ENCODE peak calls at places on chromosomes 5 and 9, in seven cellular contexts. V is tibial nerve; C is left ventricle myocardium inferior; R is pancreas; S is neural progenitor cell; J is tibial artery; I is CD8-positive, alpha-beta T cell. W is an unnamed sample. For H3K4me1, the result is how much of the 10 kb centered on the place peaks cover.

GRCh38 chr9:94874316-94874715 is 147.8 kb downstream of the AOPEP start:
- DNase-seq in V (no peak), C (no peak), R (no peak), S (no peak), J (no peak), I (no peak), W (no peak)

GRCh38 chr5:154215531-154215930 is 25.0 kb downstream of the GALNT10 start:
- DNase-seq in V (no peak), C (no peak), R (no peak), S (no peak), J (no peak), I (no peak), W (no peak)

GRCh38 chr5:148229840-148230239 is 8.5 kb upstream of the MARCOL start:
- DNase-seq in V (no peak), C (no peak), R (no peak), S (no peak), J (no peak), I (no peak), W (no peak)

GRCh38 chr9:136519263-136520052 is 26.4 kb downstream of the NOTCH1 start:
- DNase-seq in V (no peak), C (no peak), R (no peak), S (no peak), J (no peak), I (no peak), W (no peak)

GRCh38 chr5:133030343-133031005 is 4.1 kb upstream of the ZCCHC10 start:
- DNase-seq in V (no peak), C (no peak), R (no peak), S (no peak), J (no peak), I (no peak), W (no peak)

GRCh38 chr9:137037483-137037882 is 5.6 kb upstream of the FUT7 start:
- DNase-seq in V (no peak), C (no peak), R (no peak), S (no peak), J (no peak), I (no peak), W (no peak)

GRCh38 chr5:151685749-151686672 is 704 bp downstream of the SPARC start:
- DNase-seq in V (no peak), C (no peak), R (no peak), S (peak), J (no peak), I (no peak), W (no peak)

GRCh38 chr9:116674210-116674980 is 12.7 kb upstream of the TRIM32 start:
- DNase-seq in V (no peak), C (no peak), R (no peak), S (no peak), J (no peak), I (no peak), W (no peak)

GRCh38 chr9:79687131-79687447 is 115.3 kb downstream of the TLE4 start:
- DNase-seq in V (no peak), C (no peak), R (no peak), S (no peak), J (no peak), I (no peak), W (no peak)

GRCh38 chr5:178388381-178389030 is 155.9 kb upstream of the PHYKPL start:
- DNase-seq in V (no peak), C (peak), R (no peak), S (no peak), J (no peak), I (no peak), W (no peak)

GRCh38 chr5:157648275-157648990 is 3.8 kb downstream of the SOX30 start:
- DNase-seq in V (no peak), C (no peak), R (no peak), S (no peak), J (no peak), I (no peak), W (no peak)

GRCh38 chr5:35789732-35790461 is 66.8 kb upstream of the IL7R start:
- DNase-seq in V (no peak), C (no peak), R (no peak), S (no peak), J (no peak), I (no peak), W (no peak)

GRCh38 chr9:123002754-123003153 is 30.7 kb upstream of the GPR21 start:
- DNase-seq in V (no peak), C (no peak), R (no peak), S (peak), J (no peak), I (no peak), W (no peak)

GRCh38 chr9:92097997-92098482 is 17.2 kb downstream of the SPTLC1 start:
- DNase-seq in V (peak), C (peak), R (peak), S (no peak), J (no peak), I (peak), W (peak)

GRCh38 chr9:33687779-33688178 is 107.6 kb upstream of the PRSS3 start:
- DNase-seq in V (no peak), C (no peak), R (no peak), S (no peak), J (no peak), I (no peak), W (peak)

GRCh38 chr5:61132559-61132958 is 29.7 kb downstream of the SMIM15 start:
- DNase-seq in V (no peak), C (no peak), R (no peak), S (peak), J (no peak), I (no peak), W (no peak)

GRCh38 chr9:21694424-21694823 is 108.0 kb upstream of the MTAP start:
- DNase-seq in V (no peak), C (no peak), R (no peak), S (no peak), J (no peak), I (no peak), W (no peak)

GRCh38 chr9:130537346-130538050 is 41.9 kb upstream of the FUBP3 start:
- DNase-seq in V (no peak), C (no peak), R (no peak), S (no peak), J (no peak), I (no peak), W (no peak)

GRCh38 chr9:135330685-135331590 is 148.6 kb upstream of the PPP1R26 start:
- DNase-seq in V (no peak), C (no peak), R (no peak), S (no peak), J (no peak), I (peak), W (no peak)

GRCh38 chr5:133848306-133848924 is 120.0 kb downstream of the C5orf15 start:
- DNase-seq in V (no peak), C (no peak), R (no peak), S (no peak), J (no peak), I (no peak), W (peak)

GRCh38 chr9:14068690-14069089 is 245.3 kb downstream of the NFIB start:
- DNase-seq in V (no peak), C (no peak), R (no peak), S (no peak), J (no peak), I (no peak), W (no peak)

GRCh38 chr5:144352732-144353317 is 182.2 kb downstream of the KCTD16 start:
- DNase-seq in V (no peak), C (no peak), R (no peak), S (no peak), J (no peak), I (no peak), W (no peak)

DNA sequence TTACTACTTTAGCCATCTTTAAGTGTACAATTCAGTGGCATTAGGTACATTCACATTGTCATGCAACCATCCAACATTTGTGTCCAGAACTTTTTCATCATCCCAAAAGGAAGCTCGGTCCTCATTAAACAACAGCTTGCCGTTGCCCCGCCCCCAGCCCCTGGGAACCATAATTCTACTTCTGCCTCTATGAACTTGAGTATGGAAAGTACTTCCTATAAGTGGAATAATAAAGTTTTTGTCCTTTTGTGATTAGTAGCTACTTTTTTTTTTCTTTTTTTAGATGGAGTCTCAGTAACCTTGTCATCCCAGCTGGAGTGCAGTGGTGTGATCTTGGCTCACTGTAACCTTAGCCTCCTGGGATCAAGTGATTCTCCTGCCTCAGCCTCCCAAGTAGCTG is 5.0 kb downstream of the GBGT1 start:
- DNase-seq in V (no peak), C (no peak), R (no peak), S (no peak), J (no peak), I (no peak), W (no peak)
- H3K4me1 ChIP-seq in V (under half), C (under half), R (under half), S (under half), J (under half), I (under half), W (under half)

GRCh38 chr9:88531920-88532319 is 3.1 kb upstream of the NXNL2 start:
- DNase-seq in V (no peak), C (no peak), R (no peak), S (peak), J (no peak), I (no peak), W (no peak)

GRCh38 chr9:88534456-88535225 is at the start of gene NXNL2:
- DNase-seq in V (peak), C (peak), R (peak), S (peak), J (peak), I (no peak), W (no peak)

GRCh38 chr9:88530051-88530450 is 4.9 kb upstream of the NXNL2 start:
- DNase-seq in V (no peak), C (no peak), R (no peak), S (no peak), J (peak), I (no peak), W (peak)

GRCh38 chr9:88533951-88534455 is 975 bp upstream of the NXNL2 start:
- DNase-seq in V (no peak), C (peak), R (no peak), S (peak), J (peak), I (no peak), W (peak)

GRCh38 chr9:88532320-88532719 is 2.7 kb upstream of the NXNL2 start:
- DNase-seq in V (no peak), C (peak), R (no peak), S (peak), J (peak), I (no peak), W (no peak)
- TF ChIP-seq CTCF in V (no peak), C (no peak), R (no peak), S (peak), J (no peak), I (no peak), W (peak)

GRCh38 chr5:149282966-149283332 is 11.3 kb downstream of the AFAP1L1 start:
- DNase-seq in V (no peak), C (no peak), R (no peak), S (no peak), J (no peak), I (no peak), W (no peak)

GRCh38 chr5:149285153-149285552 is 13.5 kb downstream of the AFAP1L1 start:
- DNase-seq in V (no peak), C (no peak), R (no peak), S (no peak), J (no peak), I (no peak), W (peak)

GRCh38 chr5:149282027-149282965 is 10.6 kb downstream of the AFAP1L1 start:
- DNase-seq in V (no peak), C (no peak), R (no peak), S (no peak), J (no peak), I (no peak), W (no peak)

GRCh38 chr5:149284501-149284900 is 12.8 kb downstream of the AFAP1L1 start:
- DNase-seq in V (peak), C (no peak), R (no peak), S (no peak), J (peak), I (no peak), W (no peak)

GRCh38 chr5:149283611-149284480 is 12.2 kb downstream of the AFAP1L1 start:
- DNase-seq in V (no peak), C (no peak), R (no peak), S (no peak), J (no peak), I (no peak), W (no peak)
- H3K4me1 ChIP-seq in V (under half), C (half or more), R (under half), S (under half), J (under half), I (under half), W (under half)

GRCh38 chr5:170221319-170221718 is 11.5 kb upstream of the C5orf58 start:
- DNase-seq in V (no peak), C (no peak), R (no peak), S (peak), J (no peak), I (no peak), W (no peak)
- TF ChIP-seq CTCF in V (peak), C (no peak), R (no peak), S (peak), J (no peak), I (no peak), W (no peak)

GRCh38 chr5:34538026-34538672 is 118.0 kb upstream of the RAI14 start:
- DNase-seq in V (peak), C (no peak), R (peak), S (no peak), J (no peak), I (no peak), W (no peak)

GRCh38 chr5:34536699-34537098 is 119.4 kb upstream of the RAI14 start:
- DNase-seq in V (no peak), C (no peak), R (no peak), S (no peak), J (no peak), I (no peak), W (no peak)

GRCh38 chr5:34535433-34535832 is 120.7 kb upstream of the RAI14 start:
- DNase-seq in V (no peak), C (no peak), R (no peak), S (no peak), J (no peak), I (no peak), W (no peak)

GRCh38 chr5:34534237-34535108 is 121.7 kb upstream of the RAI14 start:
- DNase-seq in V (no peak), C (no peak), R (no peak), S (no peak), J (no peak), I (no peak), W (peak)

GRCh38 chr5:34535944-34536628 is 120.0 kb upstream of the RAI14 start:
- DNase-seq in V (no peak), C (no peak), R (no peak), S (no peak), J (no peak), I (no peak), W (no peak)
- H3K4me1 ChIP-seq in V (under half), C (under half), R (under half), S (under half), J (half or more), I (under half), W (under half)

DNA sequence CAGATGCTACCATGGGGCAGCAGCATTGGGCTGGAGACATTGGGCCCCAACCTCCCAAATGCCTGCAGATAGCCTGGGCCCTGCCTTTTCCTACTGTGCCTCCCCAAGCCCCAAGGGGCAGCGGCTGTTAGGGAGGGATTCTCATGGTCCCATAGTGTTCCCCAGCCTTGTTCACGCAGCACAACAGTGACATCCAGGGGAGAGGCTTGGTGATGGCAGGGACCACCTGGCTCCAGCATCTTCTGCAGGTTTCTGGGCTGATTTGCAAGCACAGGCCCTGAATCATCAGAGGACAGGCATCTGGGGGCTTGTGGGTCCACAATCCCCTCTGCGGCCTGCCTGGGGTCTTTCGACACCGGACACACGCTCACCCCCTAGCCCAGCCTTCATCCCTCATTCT is 354.6 kb downstream of the SLIT3 start:
- DNase-seq in V (no peak), C (no peak), R (no peak), S (peak), J (no peak), I (no peak), W (no peak)
- TF ChIP-seq CTCF in V (no peak), C (peak), R (no peak), S (peak), J (peak), I (no peak), W (peak)

DNA sequence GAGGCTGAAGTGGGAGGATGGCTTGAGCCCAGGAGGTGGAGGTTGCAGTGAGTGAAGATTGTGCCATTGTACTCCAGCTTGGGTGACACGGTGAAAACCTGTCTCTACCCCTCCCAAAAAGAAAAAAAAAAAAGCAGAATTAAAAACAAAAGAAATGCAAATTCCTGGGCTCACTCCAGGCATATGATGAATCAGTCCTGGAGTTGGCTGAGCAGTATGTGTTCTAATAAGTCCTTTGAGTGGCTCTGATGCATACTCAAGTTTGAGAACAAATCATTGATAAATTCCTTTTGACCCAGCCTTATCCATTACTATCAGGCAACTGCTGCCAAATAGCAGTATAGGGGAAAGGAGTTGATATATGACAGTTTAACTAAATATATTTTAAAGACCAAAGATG is 28.3 kb downstream of the UHRF2 start:
- DNase-seq in V (no peak), C (no peak), R (no peak), S (no peak), J (no peak), I (no peak), W (no peak)
- H3K4me1 ChIP-seq in V (under half), C (half or more), R (under half), S (under half), J (under half), I (under half), W (under half)

DNA sequence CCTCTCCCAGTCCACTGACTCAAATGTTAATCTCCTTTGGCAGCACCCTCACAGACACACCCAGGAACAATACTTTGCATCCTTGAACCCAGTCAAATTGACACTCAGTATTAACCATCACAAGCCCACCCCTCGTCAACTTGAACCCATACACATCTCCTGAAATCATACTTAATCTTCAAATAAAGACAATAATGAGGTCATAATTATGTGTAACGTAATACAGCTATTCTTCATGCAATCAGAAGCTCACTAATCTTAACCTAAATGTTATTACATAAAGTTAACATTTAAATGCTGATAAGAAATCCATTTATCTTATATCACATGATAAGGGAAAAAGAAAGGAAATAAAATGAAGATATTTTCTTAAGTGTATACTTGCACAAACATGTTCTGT is 65.2 kb downstream of the PPIC start:
- DNase-seq in V (no peak), C (no peak), R (no peak), S (no peak), J (no peak), I (no peak), W (no peak)
- TF ChIP-seq CTCF in V (no peak), C (no peak), R (no peak), S (no peak), J (no peak), I (no peak), W (no peak)

GRCh38 chr5:173887610-173888472 is at the start of gene CPEB4:
- DNase-seq in V (peak), C (peak), R (peak), S (peak), J (peak), I (peak), W (peak)
- H3K4me1 ChIP-seq in V (under half), C (half or more), R (under half), S (under half), J (under half), I (under half), W (under half)

GRCh38 chr5:62206150-62206829 is 99.7 kb upstream of the KIF2A start:
- DNase-seq in V (no peak), C (no peak), R (no peak), S (peak), J (no peak), I (no peak), W (no peak)
- TF ChIP-seq CTCF in V (no peak), C (no peak), R (no peak), S (peak), J (no peak), I (no peak), W (peak)